ENCODE peak calls at places on chromosomes 12 and 14, in six cellular contexts. One of them, this sample, is unnamed.
A peak's percentile ranks its signal among the peaks of the same experiment; 100 is the strongest.

GRCh38 chr12:93568091-93568490 is 4.4 kb upstream of the SOCS2 start:
- DNase-seq in IMR-90: no peak
- DNase-seq in mucosa of descending colon: no peak
- DNase-seq in dorsolateral prefrontal cortex: no peak
- DNase-seq in upper lobe of right lung: no peak
- DNase-seq in lower lobe of right lung: no peak
- DNase-seq in this sample: no peak

GRCh38 chr12:21815306-21816062 is 41.0 kb upstream of the KCNJ8 start:
- DNase-seq in mucosa of descending colon: no peak
- DNase-seq in dorsolateral prefrontal cortex: no peak
- DNase-seq in lower lobe of right lung: no peak
- DNase-seq in IMR-90: no peak
- DNase-seq in upper lobe of right lung: no peak
- DNase-seq in this sample: peak; percentile 17

GRCh38 chr14:89024691-89025090 is 200.2 kb downstream of the TTC8 start:
- DNase-seq in upper lobe of right lung: no peak
- DNase-seq in mucosa of descending colon: no peak
- DNase-seq in lower lobe of right lung: no peak
- DNase-seq in dorsolateral prefrontal cortex: no peak
- DNase-seq in IMR-90: no peak
- DNase-seq in this sample: no peak

GRCh38 chr12:49804821-49805220 is 23.4 kb downstream of the NCKAP5L start:
- DNase-seq in IMR-90: no peak
- DNase-seq in mucosa of descending colon: no peak
- DNase-seq in upper lobe of right lung: no peak
- DNase-seq in lower lobe of right lung: no peak
- DNase-seq in dorsolateral prefrontal cortex: no peak
- DNase-seq in this sample: no peak

GRCh38 chr12:57124259-57124877 is 3.9 kb upstream of the LRP1 start:
- DNase-seq in lower lobe of right lung: no peak
- DNase-seq in upper lobe of right lung: no peak
- DNase-seq in IMR-90: peak; percentile 69
- DNase-seq in mucosa of descending colon: peak; percentile 91
- DNase-seq in dorsolateral prefrontal cortex: peak; percentile 77
- DNase-seq in this sample: peak; percentile 81

GRCh38 chr14:106372870-106373657 is 846.7 kb downstream of the TMEM121 start:
- DNase-seq in upper lobe of right lung: peak; percentile 84
- DNase-seq in IMR-90: no peak
- DNase-seq in lower lobe of right lung: peak; percentile 77
- DNase-seq in dorsolateral prefrontal cortex: no peak
- DNase-seq in mucosa of descending colon: peak; percentile 75
- DNase-seq in this sample: no peak

GRCh38 chr14:90566481-90566880 is 169.7 kb downstream of the CALM1 start:
- DNase-seq in mucosa of descending colon: no peak
- DNase-seq in upper lobe of right lung: no peak
- DNase-seq in IMR-90: no peak
- DNase-seq in lower lobe of right lung: no peak
- DNase-seq in dorsolateral prefrontal cortex: no peak
- DNase-seq in this sample: no peak

GRCh38 chr12:116196752-116197718 is 80.5 kb downstream of the MED13L start:
- DNase-seq in dorsolateral prefrontal cortex: no peak
- DNase-seq in upper lobe of right lung: no peak
- DNase-seq in IMR-90: no peak
- DNase-seq in mucosa of descending colon: peak; percentile 40
- DNase-seq in lower lobe of right lung: no peak
- DNase-seq in this sample: peak; percentile 51

GRCh38 chr14:27049611-27050172 is 451.9 kb upstream of the NOVA1 start:
- DNase-seq in IMR-90: no peak
- DNase-seq in upper lobe of right lung: no peak
- DNase-seq in dorsolateral prefrontal cortex: no peak
- DNase-seq in lower lobe of right lung: no peak
- DNase-seq in mucosa of descending colon: no peak
- DNase-seq in this sample: no peak

GRCh38 chr14:69698572-69698971 is 68.4 kb upstream of the SRSF5 start:
- DNase-seq in IMR-90: no peak
- DNase-seq in upper lobe of right lung: no peak
- DNase-seq in dorsolateral prefrontal cortex: no peak
- DNase-seq in lower lobe of right lung: no peak
- DNase-seq in mucosa of descending colon: no peak
- DNase-seq in this sample: no peak

GRCh38 chr14:38302034-38302433 is 46.1 kb upstream of the CLEC14A start:
- DNase-seq in mucosa of descending colon: no peak
- DNase-seq in lower lobe of right lung: no peak
- DNase-seq in upper lobe of right lung: no peak
- DNase-seq in dorsolateral prefrontal cortex: no peak
- DNase-seq in IMR-90: no peak
- DNase-seq in this sample: no peak

GRCh38 chr14:38297681-38298080 is 41.8 kb upstream of the CLEC14A start:
- DNase-seq in upper lobe of right lung: no peak
- DNase-seq in lower lobe of right lung: no peak
- DNase-seq in mucosa of descending colon: no peak
- DNase-seq in dorsolateral prefrontal cortex: no peak
- DNase-seq in IMR-90: peak; percentile 71
- DNase-seq in this sample: peak; percentile 73

GRCh38 chr14:38302966-38303365 is 47.1 kb upstream of the CLEC14A start:
- DNase-seq in upper lobe of right lung: no peak
- DNase-seq in IMR-90: no peak
- DNase-seq in lower lobe of right lung: no peak
- DNase-seq in mucosa of descending colon: no peak
- DNase-seq in dorsolateral prefrontal cortex: no peak
- DNase-seq in this sample: peak; percentile 14
- H3K4me3 ChIP-seq in upper lobe of right lung: no peak overlapping the region
- H3K4me3 ChIP-seq in IMR-90: no peak overlapping the region
- H3K4me3 ChIP-seq in lower lobe of right lung: no peak overlapping the region
- H3K4me3 ChIP-seq in mucosa of descending colon: no peak overlapping the region
- H3K4me3 ChIP-seq in dorsolateral prefrontal cortex: no peak overlapping the region
- H3K4me3 ChIP-seq in this sample: no peak overlapping the region

GRCh38 chr14:36507847-36508417 is 12.1 kb downstream of the NKX2-1 start:
- DNase-seq in IMR-90: no peak
- DNase-seq in lower lobe of right lung: no peak
- DNase-seq in mucosa of descending colon: no peak
- DNase-seq in dorsolateral prefrontal cortex: no peak
- DNase-seq in upper lobe of right lung: no peak
- DNase-seq in this sample: no peak
- H3K4me3 ChIP-seq in IMR-90: no peak overlapping the region
- H3K4me3 ChIP-seq in lower lobe of right lung: peak overlapping the region; percentile 53
- H3K4me3 ChIP-seq in mucosa of descending colon: no peak overlapping the region
- H3K4me3 ChIP-seq in dorsolateral prefrontal cortex: no peak overlapping the region
- H3K4me3 ChIP-seq in upper lobe of right lung: peak overlapping the region; percentile 39
- H3K4me3 ChIP-seq in this sample: no peak overlapping the region

GRCh38 chr12:121325922-121326396 is 26.3 kb downstream of the ANAPC5 start:
- DNase-seq in dorsolateral prefrontal cortex: no peak
- DNase-seq in IMR-90: no peak
- DNase-seq in lower lobe of right lung: no peak
- DNase-seq in upper lobe of right lung: no peak
- DNase-seq in mucosa of descending colon: no peak
- DNase-seq in this sample: no peak
- H3K4me3 ChIP-seq in dorsolateral prefrontal cortex: no peak overlapping the region
- H3K4me3 ChIP-seq in IMR-90: no peak overlapping the region
- H3K4me3 ChIP-seq in lower lobe of right lung: no peak overlapping the region
- H3K4me3 ChIP-seq in upper lobe of right lung: no peak overlapping the region
- H3K4me3 ChIP-seq in mucosa of descending colon: no peak overlapping the region
- H3K4me3 ChIP-seq in this sample: no peak overlapping the region

DNA sequence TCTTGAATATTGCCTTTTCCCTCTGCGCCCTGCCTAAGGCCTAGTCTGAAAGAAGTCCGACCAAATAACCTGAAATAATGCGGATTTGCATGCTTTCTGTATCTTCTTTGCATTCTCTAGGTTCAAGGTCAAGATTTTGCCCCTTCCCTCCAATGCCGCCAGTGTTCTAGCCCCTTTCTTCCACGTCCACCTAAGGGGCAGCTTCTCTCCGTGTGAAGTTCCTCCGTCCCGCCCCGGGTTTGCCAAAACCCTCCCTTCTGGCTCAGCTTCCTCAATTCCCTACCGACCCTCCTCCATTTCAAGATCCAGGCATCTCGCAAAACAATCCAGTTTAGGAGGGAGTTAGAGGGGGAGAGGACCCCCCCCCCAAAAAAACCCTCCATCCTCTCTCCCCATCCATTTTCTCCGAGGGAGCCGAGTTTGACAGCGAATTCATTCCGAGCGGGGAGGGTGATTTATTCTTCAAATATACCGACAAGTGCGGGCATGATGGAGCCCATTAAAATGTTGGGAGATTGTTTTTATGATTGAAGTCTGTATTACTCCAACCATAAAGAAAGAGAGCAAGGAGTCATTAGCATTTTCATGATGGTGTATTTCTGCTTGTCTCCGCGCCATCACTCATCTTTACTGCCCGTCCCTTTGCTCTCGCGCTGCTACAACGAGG is 20.9 kb upstream of the ATP5MC2 start:
- DNase-seq in upper lobe of right lung: no peak
- DNase-seq in dorsolateral prefrontal cortex: no peak
- DNase-seq in lower lobe of right lung: no peak
- DNase-seq in IMR-90: no peak
- DNase-seq in mucosa of descending colon: no peak
- DNase-seq in this sample: no peak
- H3K4me3 ChIP-seq in upper lobe of right lung: peak overlapping the region; percentile 11
- H3K4me3 ChIP-seq in dorsolateral prefrontal cortex: peak overlapping the region; percentile 60
- H3K4me3 ChIP-seq in lower lobe of right lung: peak overlapping the region; percentile 43
- H3K4me3 ChIP-seq in IMR-90: no peak overlapping the region
- H3K4me3 ChIP-seq in mucosa of descending colon: no peak overlapping the region
- H3K4me3 ChIP-seq in this sample: peak overlapping the region; percentile 34

This sample was measured in choroid plexus epithelial cell.